ENCODE peak calls at places on chromosomes 16 and 17, in six cellular contexts. Q is anterior cingulate cortex; B is AG04449; O is HAP-1; C is stimulated activated CD4-positive, alpha-beta T cell treated with anti-CD3 and anti-CD28 coated beads, TNF-alpha, amount 100 ng/mL, for 24 hours; F is stimulated activated CD8-positive, alpha-beta memory T cell treated with anti-CD3 and anti-CD28 coated beads, Interleukin-15, amount 100 ng/mL, for 24 hours. N is an unnamed sample.
A peak's percentile ranks its signal among the peaks of the same experiment; 100 is the strongest.

GRCh38 chr16:77677129-77677528 is 45.2 kb upstream of the NUDT7 start:
- DNase-seq in Q (no peak), B (no peak), O (no peak), C (no peak), F (no peak), N (no peak)

GRCh38 chr16:65772134-65772732 is 594.3 kb upstream of the CDH5 start:
- DNase-seq in Q (no peak), B (no peak), O (peak; percentile 8), C (no peak), F (no peak), N (no peak)

GRCh38 chr17:63150994-63151464 is 185.0 kb downstream of the TANC2 start:
- DNase-seq in Q (no peak), B (no peak), O (peak; percentile 57), C (no peak), F (no peak), N (no peak)

GRCh38 chr17:40179923-40180659 is 2.8 kb downstream of the RAPGEFL1 start:
- DNase-seq in Q (no peak), B (no peak), O (no peak), C (no peak), F (no peak), N (no peak)

GRCh38 chr17:82703935-82704865 is 5.7 kb upstream of the RAB40B start:
- DNase-seq in Q (no peak), B (no peak), O (no peak), C (no peak), F (no peak), N (no peak)

GRCh38 chr17:8109669-8110455 is 8.5 kb downstream of the ALOXE3 start:
- DNase-seq in Q (no peak), B (no peak), O (peak; percentile 80), C (peak; percentile 63), F (no peak), N (no peak)

GRCh38 chr17:17868637-17869522 is 32.1 kb upstream of the SREBF1 start:
- DNase-seq in Q (no peak), B (no peak), O (peak; percentile 75), C (no peak), F (no peak), N (no peak)

GRCh38 chr17:82565551-82565950 is 46.0 kb downstream of the FOXK2 start:
- DNase-seq in Q (no peak), B (no peak), O (no peak), C (no peak), F (no peak), N (no peak)

GRCh38 chr17:31269178-31269577 is 27.9 kb downstream of the OMG start:
- DNase-seq in Q (no peak), B (no peak), O (no peak), C (no peak), F (no peak), N (no peak)

GRCh38 chr16:67199011-67199807 is at the start of gene ELMO3:
- DNase-seq in Q (no peak), B (no peak), O (no peak), C (no peak), F (no peak), N (no peak)

GRCh38 chr16:89131783-89132182 is 38.1 kb downstream of the ACSF3 start:
- DNase-seq in Q (no peak), B (no peak), O (no peak), C (no peak), F (no peak), N (no peak)

GRCh38 chr17:17036520-17036998 is 5.7 kb upstream of the MPRIP start:
- DNase-seq in Q (no peak), B (no peak), O (no peak), C (no peak), F (no peak), N (peak; percentile 89)

GRCh38 chr17:49730078-49730786 is 22.5 kb upstream of the SLC35B1 start:
- DNase-seq in Q (no peak), B (no peak), O (no peak), C (no peak), F (no peak), N (no peak)

GRCh38 chr16:83925095-83925905 is 26.4 kb downstream of the MLYCD start:
- DNase-seq in Q (no peak), B (no peak), O (no peak), C (no peak), F (no peak), N (no peak)

GRCh38 chr17:41894791-41895331 is 23.9 kb downstream of the ACLY start:
- DNase-seq in Q (no peak), B (peak; percentile 61), O (no peak), C (no peak), F (no peak), N (no peak)

GRCh38 chr16:3738128-3738527 is 20.8 kb upstream of the TRAP1 start:
- DNase-seq in Q (no peak), B (no peak), O (no peak), C (no peak), F (no peak), N (no peak)

GRCh38 chr17:27206447-27206846 is 87.5 kb upstream of the WSB1 start:
- DNase-seq in Q (no peak), B (no peak), O (peak; percentile 21), C (no peak), F (no peak), N (no peak)

GRCh38 chr17:18026408-18026776 is 12.6 kb downstream of the ATPAF2 start:
- DNase-seq in Q (no peak), B (peak; percentile 49), O (peak; percentile 62), C (no peak), F (no peak), N (no peak)

GRCh38 chr16:75280331-75280804 is 28.9 kb upstream of the BCAR1 start:
- DNase-seq in Q (no peak), B (no peak), O (no peak), C (no peak), F (no peak), N (no peak)

GRCh38 chr16:58465817-58466216 is 34.1 kb upstream of the NDRG4 start:
- DNase-seq in Q (no peak), B (no peak), O (no peak), C (no peak), F (no peak), N (no peak)

GRCh38 chr17:77507116-77507885 is 366.5 kb downstream of the SEC14L1 start:
- DNase-seq in Q (no peak), B (no peak), O (no peak), C (no peak), F (no peak), N (no peak)

GRCh38 chr17:79933863-79934652 is 94.8 kb upstream of the CBX4 start:
- DNase-seq in Q (no peak), B (no peak), O (no peak), C (no peak), F (no peak), N (peak; percentile 77)

GRCh38 chr17:50842506-50843149 is 7.2 kb downstream of the WFIKKN2 start:
- DNase-seq in Q (no peak), B (no peak), O (no peak), C (no peak), F (no peak), N (no peak)

GRCh38 chr16:2904100-2904921 is 7.4 kb upstream of the FLYWCH1 start:
- DNase-seq in Q (peak; percentile 55), B (no peak), O (peak; percentile 87), C (peak; percentile 63), F (peak; percentile 64), N (peak; percentile 81)

GRCh38 chr16:48583075-48584065 is 26.6 kb downstream of the N4BP1 start:
- DNase-seq in Q (no peak), B (no peak), O (no peak), C (no peak), F (no peak), N (no peak)

GRCh38 chr17:28133562-28133970 is 91.1 kb downstream of the NLK start:
- DNase-seq in Q (no peak), B (peak; percentile 24), O (no peak), C (no peak), F (no peak), N (no peak)

GRCh38 chr17:76601042-76601441 is 15.4 kb upstream of the ST6GALNAC2 start:
- DNase-seq in Q (no peak), B (no peak), O (no peak), C (no peak), F (no peak), N (no peak)

GRCh38 chr17:499836-500543 is 147.4 kb upstream of the RPH3AL start:
- DNase-seq in Q (no peak), B (no peak), O (no peak), C (no peak), F (no peak), N (no peak)

GRCh38 chr16:78256686-78257375 is 157.4 kb downstream of the WWOX start:
- DNase-seq in Q (no peak), B (no peak), O (no peak), C (no peak), F (no peak), N (peak; percentile 97)

GRCh38 chr16:67951485-67951884 is 7.6 kb upstream of the LCAT start:
- DNase-seq in Q (peak; percentile 42), B (no peak), O (no peak), C (no peak), F (no peak), N (no peak)

GRCh38 chr17:82333279-82334171 is at the start of gene SECTM1:
- DNase-seq in Q (no peak), B (no peak), O (no peak), C (no peak), F (no peak), N (peak; percentile 53)

GRCh38 chr17:80845121-80845862 is 146.3 kb upstream of the CHMP6 start:
- DNase-seq in Q (no peak), B (no peak), O (no peak), C (no peak), F (no peak), N (no peak)

GRCh38 chr17:46010597-46011186 is 11.6 kb downstream of the STH start:
- DNase-seq in Q (no peak), B (no peak), O (no peak), C (no peak), F (no peak), N (no peak)

GRCh38 chr16:66360624-66361324 is 5.7 kb upstream of the CDH5 start:
- DNase-seq in Q (no peak), B (no peak), O (no peak), C (no peak), F (no peak), N (no peak)

N was measured in SJSA1.